ENCODE peak calls at places on chromosomes 4 and X, in five cellular contexts. L, F, J, H and A are unnamed samples.

GRCh38 chr4:140174535-140174934 is 20.6 kb upstream of the MAML3 start:
- DNase-seq in J (no peak), H (no peak), F (no peak), L (no peak), A (no peak)

GRCh38 chr4:161573836-161574235 is 590.0 kb downstream of the FSTL5 start:
- DNase-seq in L (peak; percentile 45), H (no peak), J (no peak), F (no peak), A (no peak)

GRCh38 chrX:148854351-148854750 is 353.9 kb downstream of the AFF2 start:
- DNase-seq in F (no peak), H (no peak), L (no peak), J (no peak), A (no peak)

GRCh38 chrX:112644713-112645112 is 35.0 kb downstream of the LHFPL1 start:
- DNase-seq in F (no peak), L (no peak), H (no peak), J (no peak), A (no peak)

GRCh38 chrX:118988913-118989312 is 14.5 kb downstream of the LONRF3 start:
- DNase-seq in H (no peak), L (no peak), J (no peak), F (no peak), A (no peak)

GRCh38 chr4:56656346-56656643 is 24.8 kb downstream of the HOPX start:
- DNase-seq in L (peak; percentile 11), F (no peak), H (no peak), J (no peak), A (no peak)

GRCh38 chr4:151992755-151993154 is 231.9 kb upstream of the GATB start:
- DNase-seq in J (no peak), L (no peak), F (no peak), H (no peak), A (no peak)

GRCh38 chr4:142274137-142274536 is 572.0 kb downstream of the INPP4B start:
- DNase-seq in L (no peak), J (no peak), F (no peak), H (no peak), A (no peak)

GRCh38 chr4:67765401-67765800 is 11.2 kb upstream of the GNRHR start:
- DNase-seq in L (no peak), J (no peak), H (no peak), F (no peak), A (no peak)

GRCh38 chr4:67765928-67766327 is 11.7 kb upstream of the GNRHR start:
- DNase-seq in J (no peak), L (no peak), H (no peak), F (no peak), A (no peak)

GRCh38 chr4:67764183-67764582 is 10.0 kb upstream of the GNRHR start:
- DNase-seq in L (no peak), F (no peak), H (no peak), J (no peak), A (no peak)

GRCh38 chr4:67762091-67762490 is 7.9 kb upstream of the GNRHR start:
- DNase-seq in J (no peak), F (no peak), L (peak; percentile 5), H (peak; percentile 45), A (no peak)
- H3K9ac ChIP-seq in J (no peak overlapping the region), F (no peak overlapping the region), L (no peak overlapping the region), H (no peak overlapping the region), A (no peak overlapping the region)

GRCh38 chr4:28451346-28451745 is 1590.7 kb downstream of the STIM2 start:
- DNase-seq in L (no peak), J (no peak), F (no peak), H (no peak), A (no peak)

GRCh38 chr4:28444886-28445496 is 1584.3 kb downstream of the STIM2 start:
- DNase-seq in L (peak; percentile 39), F (no peak), H (no peak), J (no peak), A (no peak)

GRCh38 chr4:28443371-28443770 is 1582.7 kb downstream of the STIM2 start:
- DNase-seq in H (no peak), L (no peak), J (no peak), F (no peak), A (no peak)

GRCh38 chr4:28443786-28444412 is 1583.3 kb downstream of the STIM2 start:
- DNase-seq in J (no peak), H (no peak), L (no peak), F (no peak), A (no peak)

GRCh38 chr4:28449080-28449479 is 1588.4 kb downstream of the STIM2 start:
- DNase-seq in L (no peak), F (no peak), J (no peak), H (no peak), A (no peak)
- H3K4me3 ChIP-seq in L (no peak overlapping the region), F (no peak overlapping the region), J (no peak overlapping the region), H (no peak overlapping the region), A (no peak overlapping the region)

DNA sequence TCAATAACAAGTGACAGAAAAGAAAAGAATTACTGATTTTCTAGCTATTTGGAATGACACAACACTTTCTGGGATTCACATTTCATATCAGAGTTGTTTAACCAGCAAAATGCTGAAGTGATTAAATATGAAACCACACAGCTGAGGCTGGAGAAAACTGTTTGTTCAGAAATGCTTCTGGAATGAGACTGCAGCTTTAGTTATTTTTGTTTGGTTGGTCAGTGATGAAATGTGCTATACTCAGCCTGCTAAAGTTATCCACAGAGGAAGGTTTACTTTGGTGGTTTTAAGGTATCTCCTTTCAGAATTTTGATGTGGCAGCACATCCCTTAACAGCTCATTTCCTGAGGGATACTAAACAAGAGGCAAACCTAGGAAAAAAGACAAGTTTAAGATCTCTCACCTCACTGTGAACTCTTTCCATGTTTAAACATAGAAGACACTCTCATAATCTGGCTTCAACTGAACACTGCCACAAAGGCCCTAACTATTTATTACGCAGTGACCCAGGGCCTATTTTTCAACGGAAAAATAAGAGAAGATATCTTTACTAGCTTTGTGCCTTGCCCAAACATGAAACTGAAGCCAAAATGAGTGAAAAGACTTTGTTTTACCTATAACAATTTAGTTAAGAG is 106.6 kb upstream of the PDE5A start:
- DNase-seq in L (peak; percentile 4), J (no peak), H (no peak), F (no peak), A (no peak)
- TF ChIP-seq POLR2AphosphoS5 in L (no peak), J (no peak), H (no peak), F (no peak), A (no peak)

GRCh38 chr4:24971192-24971591 is 58.4 kb upstream of the CCDC149 start:
- DNase-seq in H (no peak), J (no peak), F (no peak), L (no peak), A (no peak)

GRCh38 chr4:24975505-24975904 is 55.2 kb downstream of the LGI2 start:
- DNase-seq in H (no peak), F (no peak), L (no peak), J (no peak), A (no peak)

GRCh38 chr4:24970635-24971034 is 57.8 kb upstream of the CCDC149 start:
- DNase-seq in J (no peak), F (no peak), H (no peak), L (no peak), A (no peak)

GRCh38 chr4:24974252-24974580 is 56.5 kb downstream of the LGI2 start:
- DNase-seq in J (no peak), L (no peak), H (no peak), F (no peak), A (no peak)

GRCh38 chr4:24973471-24974251 is 57.1 kb downstream of the LGI2 start:
- DNase-seq in L (no peak), H (no peak), J (no peak), F (no peak), A (no peak)
- H3K9ac ChIP-seq in L (no peak overlapping the region), H (no peak overlapping the region), J (no peak overlapping the region), F (no peak overlapping the region), A (no peak overlapping the region)

GRCh38 chrX:53441531-53442321 is 7.6 kb upstream of the HSD17B10 start:
- DNase-seq in J (no peak), F (peak; percentile 71), H (peak; percentile 38), L (peak; percentile 58), A (no peak)
- H3K4me3 ChIP-seq in J (no peak overlapping the region), F (peak overlapping the region; percentile 51), H (peak overlapping the region; percentile 65), L (peak overlapping the region; percentile 35), A (no peak overlapping the region)

DNA sequence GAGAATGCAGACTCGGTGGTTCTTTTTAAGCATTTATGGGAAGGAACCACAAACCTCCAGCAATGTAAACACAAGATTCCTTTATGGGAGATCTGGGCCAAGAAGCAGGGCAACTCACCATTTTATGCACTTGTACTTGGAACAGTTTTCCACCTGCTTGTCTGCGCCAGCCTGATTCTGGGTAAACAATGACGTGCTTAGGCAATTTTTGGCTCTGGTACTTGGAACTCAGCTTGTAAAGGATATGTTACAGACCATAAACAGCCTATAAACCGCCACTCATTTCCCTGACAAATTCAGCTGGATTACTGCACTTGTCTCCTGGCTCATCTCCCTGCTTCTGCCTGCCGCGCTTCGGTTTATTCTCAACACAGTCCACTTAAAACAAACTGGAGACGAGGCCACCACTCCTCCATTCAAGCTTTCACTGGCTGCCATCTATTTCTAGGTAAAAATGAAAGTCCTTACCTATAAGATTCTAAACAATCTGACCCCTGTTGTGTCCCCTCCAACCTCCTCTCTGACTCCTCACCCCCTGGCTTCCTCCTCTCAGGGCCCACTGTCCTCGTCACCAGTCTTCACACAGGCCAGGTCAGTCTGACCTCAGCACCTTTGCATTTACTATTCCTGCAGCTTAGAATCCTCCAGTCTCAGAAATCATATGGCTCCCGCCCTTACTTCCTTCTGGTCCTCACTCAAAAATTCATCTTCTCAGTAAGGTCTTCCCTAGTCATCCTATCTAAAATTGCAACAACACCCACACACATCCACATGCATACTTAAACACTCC is 205.9 kb upstream of the GALNT7 start:
- DNase-seq in J (no peak), H (no peak), L (peak; percentile 84), F (no peak), A (no peak)
- TF ChIP-seq POLR2AphosphoS5 in J (no peak), H (no peak), L (no peak), F (no peak), A (no peak)

DNA sequence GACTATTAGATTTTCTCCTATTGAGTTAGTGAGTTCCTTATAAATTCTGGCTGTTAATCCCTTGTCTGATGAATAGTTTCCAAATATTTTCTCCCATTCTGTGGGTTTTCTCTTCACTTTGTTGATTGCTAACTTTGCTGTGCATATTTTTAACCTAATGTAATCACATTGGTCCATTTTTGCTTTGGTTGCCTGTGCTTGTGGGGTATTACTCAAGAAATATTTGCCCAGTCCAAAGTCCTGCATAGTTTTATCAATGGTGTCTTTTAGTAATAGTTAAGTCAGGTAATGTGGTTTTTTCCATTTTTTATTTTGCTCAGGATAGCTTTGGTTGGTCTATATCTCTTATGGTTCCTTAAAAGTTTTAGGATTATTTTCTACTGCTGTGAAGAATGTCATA is 490.3 kb downstream of the ARAP2 start:
- DNase-seq in H (no peak), J (no peak), F (no peak), L (no peak), A (no peak)
- H3K9ac ChIP-seq in H (no peak overlapping the region), J (no peak overlapping the region), F (no peak overlapping the region), L (no peak overlapping the region), A (no peak overlapping the region)